ENCODE peak calls at places on chromosomes 2 and 18, in nine cellular contexts. D, C, X, Y, F, M, B, V and U are unnamed samples.

GRCh38 chr18:68362907-68363306 is 352.0 kb downstream of the TMX3 start:
- DNase-seq in M (no peak), D (no peak), X (no peak), V (no peak), Y (no peak), B (no peak), F (no peak), C (no peak), U (no peak)

GRCh38 chr2:111678651-111679050 is 205.3 kb downstream of the ANAPC1 start:
- DNase-seq in Y (peak; percentile 20), V (no peak), M (no peak), B (no peak), F (no peak), D (peak; percentile 64), X (no peak), C (no peak), U (no peak)

GRCh38 chr18:24771300-24771699 is 310.9 kb downstream of the HRH4 start:
- DNase-seq in V (no peak), B (no peak), C (no peak), F (no peak), D (no peak), Y (no peak), M (no peak), X (no peak), U (no peak)

GRCh38 chr18:31694297-31694696 is 9.9 kb upstream of the B4GALT6 start:
- DNase-seq in C (no peak), V (no peak), B (no peak), Y (no peak), X (no peak), M (no peak), D (no peak), F (no peak), U (no peak)

GRCh38 chr2:164178835-164179470 is 442.3 kb downstream of the GRB14 start:
- DNase-seq in Y (no peak), C (no peak), X (peak; percentile 59), F (no peak), B (no peak), M (no peak), D (peak; percentile 43), V (no peak), U (no peak)

GRCh38 chr2:145752091-145752806 is 1232.3 kb upstream of the ZEB2 start:
- DNase-seq in F (peak; percentile 50), D (peak; percentile 86), X (peak; percentile 47), C (peak; percentile 79), B (peak; percentile 74), M (peak; percentile 22), Y (peak; percentile 78), V (peak; percentile 79), U (peak; percentile 71)

GRCh38 chr2:168964251-168964807 is 63.2 kb downstream of the G6PC2 start:
- DNase-seq in X (no peak), M (no peak), F (no peak), C (no peak), Y (peak; percentile 73), D (no peak), V (no peak), B (no peak), U (no peak)

GRCh38 chr2:231521443-231521842 is 8.8 kb downstream of the NMUR1 start:
- DNase-seq in C (no peak), F (no peak), Y (no peak), B (no peak), X (no peak), D (no peak), V (no peak), M (no peak), U (no peak)

GRCh38 chr2:106960633-106961205 is 74.8 kb upstream of the ST6GAL2 start:
- DNase-seq in F (no peak), M (peak; percentile 20), B (peak; percentile 5), D (no peak), V (no peak), Y (no peak), C (no peak), X (no peak), U (no peak)

GRCh38 chr18:24500766-24501165 is 40.3 kb downstream of the HRH4 start:
- DNase-seq in V (no peak), B (no peak), F (no peak), Y (no peak), M (no peak), C (no peak), X (no peak), D (peak; percentile 64), U (no peak)

GRCh38 chr18:55003695-55004094 is 44.4 kb upstream of the CCDC68 start:
- DNase-seq in D (no peak), M (peak; percentile 54), B (no peak), Y (no peak), C (no peak), X (no peak), F (no peak), V (no peak), U (no peak)

GRCh38 chr2:28626891-28627421 is 124.7 kb upstream of the PPP1CB start:
- DNase-seq in D (peak; percentile 32), V (no peak), C (no peak), X (no peak), M (no peak), Y (no peak), F (no peak), B (no peak), U (no peak)

GRCh38 chr2:1730047-1730937 is 14.0 kb downstream of the PXDN start:
- DNase-seq in C (peak; percentile 56), B (peak; percentile 83), Y (peak; percentile 92), F (no peak), D (peak; percentile 88), X (no peak), V (no peak), M (peak; percentile 64), U (peak; percentile 59)

GRCh38 chr2:1728821-1729220 is 15.5 kb downstream of the PXDN start:
- DNase-seq in D (no peak), C (peak; percentile 79), X (no peak), M (peak; percentile 87), Y (peak; percentile 64), F (no peak), V (no peak), B (peak; percentile 67), U (peak; percentile 74)

GRCh38 chr2:1731512-1731962 is 12.8 kb downstream of the PXDN start:
- DNase-seq in B (peak; percentile 38), Y (peak; percentile 78), C (no peak), D (peak; percentile 88), X (no peak), M (peak; percentile 44), V (no peak), F (no peak), U (no peak)

GRCh38 chr2:1729264-1729663 is 15.1 kb downstream of the PXDN start:
- DNase-seq in C (no peak), V (no peak), X (no peak), D (no peak), F (no peak), B (no peak), M (no peak), Y (no peak), U (no peak)

DNA sequence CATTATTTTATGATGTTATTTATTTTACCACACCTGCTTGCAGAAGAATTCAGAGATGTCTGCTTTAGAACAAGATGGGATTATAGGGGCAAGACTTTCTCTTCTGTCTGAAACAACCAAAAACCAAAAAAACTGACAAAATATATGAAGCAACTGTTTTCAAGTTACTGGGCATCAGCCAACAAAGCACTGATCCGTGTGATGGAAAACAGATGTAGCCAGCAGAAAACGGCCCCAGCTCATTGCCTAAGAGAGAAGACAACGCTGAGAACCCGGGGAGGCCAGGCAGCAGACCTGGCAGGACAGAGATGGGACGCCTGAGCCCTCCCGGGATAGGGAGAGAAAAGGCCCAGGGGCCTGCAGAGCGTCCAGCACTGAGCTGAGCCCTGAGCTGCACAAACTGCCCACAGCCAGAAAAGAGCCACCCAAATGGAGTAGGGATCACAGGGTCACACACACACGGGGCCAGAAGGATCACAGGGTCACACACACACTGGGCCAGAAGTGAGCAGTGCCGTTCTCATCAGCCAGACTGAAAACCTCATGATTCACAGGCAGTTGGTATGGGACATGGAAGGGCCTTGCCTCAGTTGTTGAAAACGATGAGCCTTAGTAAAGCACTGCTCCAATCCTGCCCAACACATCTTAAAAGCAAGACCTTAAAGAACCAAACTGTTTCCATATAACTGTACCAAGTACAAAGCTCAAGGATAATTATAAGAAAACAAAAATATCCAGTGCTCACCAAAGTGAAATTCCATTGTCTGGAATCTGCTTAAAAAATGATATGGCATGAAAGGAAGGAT is 12.1 kb downstream of the PXDN start:
- DNase-seq in X (no peak), B (peak; percentile 54), C (no peak), D (peak; percentile 86), F (no peak), V (no peak), Y (no peak), M (peak; percentile 84), U (peak; percentile 60)
- TF ChIP-seq EZH2phosphoT487 in X (no peak), B (no peak), C (no peak), D (peak; percentile 42), F (no peak), V (no peak), Y (no peak), M (no peak), U (no peak)

GRCh38 chr18:79947054-79947755 is 4.2 kb downstream of the SLC66A2 start:
- DNase-seq in F (no peak), Y (peak; percentile 68), X (no peak), M (no peak), V (no peak), C (no peak), D (peak; percentile 80), B (no peak), U (no peak)
- H3K4me1 ChIP-seq in F (peaks cover 14% of the 10 kb centered on the region), Y (peaks cover 14% of the 10 kb centered on the region), X (no peaks in the 10 kb centered on the region), M (peaks cover 9% of the 10 kb centered on the region), V (peaks cover 24% of the 10 kb centered on the region), C (no peaks in the 10 kb centered on the region), D (peaks cover 14% of the 10 kb centered on the region), B (peaks cover 5% of the 10 kb centered on the region), U (peaks cover 20% of the 10 kb centered on the region)

GRCh38 chr2:239671916-239672849 is 271.4 kb upstream of the HDAC4 start:
- DNase-seq in V (no peak), F (no peak), B (no peak), X (no peak), C (no peak), Y (no peak), M (no peak), D (no peak), U (no peak)
- TF ChIP-seq EZH2phosphoT487 in V (no peak), F (no peak), B (no peak), X (no peak), C (no peak), Y (no peak), M (no peak), D (no peak), U (no peak)

GRCh38 chr18:77133051-77133919 is 702 bp upstream of the MBP start:
- DNase-seq in D (no peak), C (peak; percentile 64), F (no peak), B (peak; percentile 52), X (no peak), V (no peak), M (no peak), Y (peak; percentile 45), U (peak; percentile 72)
- H3K4me1 ChIP-seq in D (peaks cover 18% of the 10 kb centered on the region), C (no peaks in the 10 kb centered on the region), F (peaks cover 43% of the 10 kb centered on the region), B (peaks cover 10% of the 10 kb centered on the region), X (no peaks in the 10 kb centered on the region), V (peaks cover 33% of the 10 kb centered on the region), M (peaks cover 3% of the 10 kb centered on the region), Y (peaks cover 35% of the 10 kb centered on the region), U (peaks cover 3% of the 10 kb centered on the region)